ENCODE peak calls at places on chromosomes 16 and 17, in five cellular contexts. O is brain microvascular endothelial cell, Y is fibroblast of the aortic adventitia, H is neural progenitor cell, B is cardiac muscle cell. Q is an unnamed sample.

GRCh38 chr16:81238296-81239011 is at the start of gene BCO1:
- DNase-seq in Y (peak), B (peak), H (peak), O (peak), Q (no peak)

GRCh38 chr16:87363771-87364476 is 19.7 kb downstream of the FBXO31 start:
- DNase-seq in O (no peak), Y (peak), H (no peak), B (no peak), Q (no peak)

GRCh38 chr16:30087181-30087898 is 4.4 kb downstream of the TBX6 start:
- DNase-seq in H (no peak), B (no peak), O (no peak), Y (no peak), Q (no peak)

GRCh38 chr16:19094542-19095365 is 19.0 kb upstream of the ITPRIPL2 start:
- DNase-seq in H (no peak), B (no peak), O (no peak), Y (no peak), Q (peak)

GRCh38 chr17:47727704-47728036 is 5.4 kb upstream of the TBX21 start:
- DNase-seq in Y (no peak), O (no peak), B (no peak), H (no peak), Q (no peak)

GRCh38 chr16:22262460-22262859 is 34.7 kb upstream of the POLR3E start:
- DNase-seq in O (peak), Y (peak), H (no peak), B (no peak), Q (no peak)

GRCh38 chr17:57959929-57960328 is 4.7 kb upstream of the CUEDC1 start:
- DNase-seq in H (no peak), O (no peak), Y (no peak), B (no peak), Q (no peak)

GRCh38 chr17:74190154-74190553 is 13.3 kb upstream of the RPL38 start:
- DNase-seq in O (peak), B (peak), Y (peak), H (peak), Q (no peak)

GRCh38 chr16:73735018-73735417 is 561.6 kb upstream of the PSMD7 start:
- DNase-seq in Y (peak), O (peak), B (peak), H (no peak), Q (no peak)

GRCh38 chr16:23134274-23134673 is 15.0 kb downstream of the USP31 start:
- DNase-seq in Y (peak), B (peak), H (no peak), O (peak), Q (no peak)

GRCh38 chr16:29664133-29664912 is 1.3 kb downstream of the SPN start:
- DNase-seq in Y (no peak), H (peak), B (no peak), O (no peak), Q (no peak)

GRCh38 chr17:65137076-65137935 is at the start of gene RGS9:
- DNase-seq in O (peak), Y (peak), H (peak), B (peak), Q (peak)

GRCh38 chr17:82962163-82962720 is 117.2 kb upstream of the METRNL start:
- DNase-seq in Y (peak), O (no peak), B (peak), H (no peak), Q (no peak)

GRCh38 chr16:23518435-23518891 is 8.2 kb upstream of the GGA2 start:
- DNase-seq in B (peak), O (peak), Y (no peak), H (no peak), Q (peak)

GRCh38 chr16:81601008-81601428 is 156.4 kb downstream of the CMIP start:
- DNase-seq in H (no peak), O (peak), Y (peak), B (peak), Q (no peak)

GRCh38 chr17:52170963-52171572 is 12.6 kb upstream of the CA10 start:
- DNase-seq in Y (no peak), H (peak), B (peak), O (no peak), Q (no peak)

GRCh38 chr17:58280480-58281217 is at the start of gene MPO:
- DNase-seq in H (no peak), O (no peak), B (no peak), Y (no peak), Q (no peak)

GRCh38 chr17:30975042-30975820 is 4.4 kb downstream of the RNF135 start:
- DNase-seq in Y (no peak), O (no peak), H (no peak), B (no peak), Q (no peak)

GRCh38 chr16:81873843-81874752 is 95.0 kb downstream of the PLCG2 start:
- DNase-seq in Y (peak), H (peak), B (peak), O (peak), Q (peak)

GRCh38 chr17:56452469-56452868 is 141.0 kb upstream of the NOG start:
- DNase-seq in H (no peak), Y (no peak), B (no peak), O (no peak), Q (no peak)

GRCh38 chr17:55348749-55349354 is 72.8 kb downstream of the MMD start:
- DNase-seq in H (peak), O (peak), Y (peak), B (peak), Q (peak)

DNA sequence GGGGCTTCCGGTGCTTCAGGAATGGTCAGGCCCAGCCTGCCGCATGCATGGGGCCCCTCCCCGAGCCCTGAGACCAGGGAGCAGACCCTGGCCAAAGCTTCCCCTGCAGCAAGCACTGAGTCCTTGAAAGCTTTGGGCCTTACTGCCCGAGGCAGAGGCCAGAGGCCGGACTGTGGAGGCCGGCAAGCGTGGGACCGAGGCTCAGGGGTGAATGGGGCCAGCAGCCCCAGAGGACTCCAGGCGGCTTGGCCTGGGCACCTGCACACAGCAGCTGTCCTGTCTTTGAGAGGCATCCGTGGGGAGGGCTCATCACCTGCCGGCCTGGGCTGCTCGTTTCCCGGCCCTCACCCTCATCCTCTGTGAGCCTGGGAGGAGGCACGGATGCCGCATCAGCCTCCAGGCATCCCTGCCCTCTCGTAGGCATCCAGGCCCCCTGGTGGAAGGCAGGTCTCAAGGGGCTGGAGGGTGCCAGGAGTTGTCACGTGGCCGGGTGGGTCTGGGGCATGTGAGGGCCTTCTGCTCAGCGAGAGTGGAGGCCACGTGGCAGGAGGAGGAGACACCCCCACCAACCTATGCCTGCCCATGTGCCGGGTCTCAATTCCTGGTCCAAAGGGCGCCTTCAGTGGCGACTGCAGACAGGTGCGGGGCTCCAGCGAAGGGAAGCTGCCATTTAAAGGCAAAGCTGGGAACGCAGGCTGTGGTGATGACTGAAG is 31.4 kb downstream of the CACNA1H start:
- DNase-seq in H (no peak), B (no peak), O (no peak), Y (no peak), Q (no peak)
- TF ChIP-seq CTCF in H (no peak), B (no peak), O (peak), Y (no peak), Q (no peak)

GRCh38 chr17:7021993-7022778 is 664 bp upstream of the BCL6B start:
- DNase-seq in H (peak), O (peak), B (peak), Y (peak), Q (no peak)
- H3K4me3 ChIP-seq in H (peak), O (peak), B (no peak), Y (peak), Q (peak)

DNA sequence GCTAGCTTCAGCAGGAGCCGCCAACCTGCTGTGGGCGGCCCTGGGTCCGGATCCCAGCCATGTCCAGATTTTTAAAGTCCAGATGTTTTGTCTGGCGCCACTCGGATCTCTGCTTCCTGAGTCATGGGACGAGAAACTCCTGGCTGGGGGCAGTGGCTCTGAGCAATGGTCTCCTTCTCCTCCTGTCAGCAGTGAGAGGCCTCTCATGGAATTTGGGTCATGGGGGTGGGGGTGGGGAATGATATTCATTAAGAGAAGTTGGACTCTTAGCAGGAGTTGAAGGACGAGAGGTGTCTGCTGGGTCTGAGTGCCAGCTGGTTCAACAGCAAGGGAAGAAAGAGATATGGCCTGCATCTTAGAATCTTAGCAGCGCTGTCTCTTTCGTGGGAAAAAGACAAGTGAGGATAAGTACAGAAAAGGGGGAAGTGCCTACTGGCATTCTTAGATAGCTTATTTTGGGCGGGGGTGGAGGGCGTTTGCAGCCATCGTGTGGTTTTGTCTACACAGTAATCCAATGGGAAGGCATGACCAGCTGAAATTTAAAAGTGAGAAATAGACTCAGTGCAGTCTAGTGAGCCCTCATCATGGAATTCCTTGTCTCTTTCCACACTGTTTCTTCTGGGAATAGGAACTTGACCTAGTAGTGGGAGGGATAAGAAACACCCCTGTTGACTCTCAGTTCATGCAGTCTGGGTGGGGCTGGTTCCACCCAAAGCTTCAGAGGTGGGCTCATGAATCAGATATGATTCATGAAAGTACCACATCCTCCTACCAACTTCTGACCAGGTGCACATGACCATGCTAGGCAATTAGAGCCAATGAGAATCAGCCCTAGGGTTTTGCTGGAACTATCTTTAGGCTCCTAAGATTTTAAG is 80.5 kb downstream of the MYH13 start:
- DNase-seq in B (peak), H (no peak), Y (peak), O (no peak), Q (no peak)
- TF ChIP-seq CTCF in B (no peak), H (no peak), Y (no peak), O (no peak), Q (no peak)

GRCh38 chr17:80922580-80923160 is 69.0 kb upstream of the CHMP6 start:
- DNase-seq in B (no peak), O (no peak), Y (no peak), H (no peak), Q (no peak)
- H3K4me3 ChIP-seq in B (no peak), O (no peak), Y (no peak), H (no peak), Q (no peak)

GRCh38 chr17:27493088-27493487 is 36.8 kb downstream of the KSR1 start:
- DNase-seq in H (no peak), Y (no peak), O (no peak), B (no peak), Q (no peak)

GRCh38 chr17:27496005-27496404 is 39.8 kb downstream of the KSR1 start:
- DNase-seq in H (no peak), O (no peak), Y (no peak), B (no peak), Q (no peak)

GRCh38 chr17:27495460-27495859 is 39.2 kb downstream of the KSR1 start:
- DNase-seq in H (no peak), O (no peak), B (no peak), Y (no peak), Q (no peak)

GRCh38 chr17:27492470-27492869 is 36.2 kb downstream of the KSR1 start:
- DNase-seq in H (no peak), B (no peak), Y (no peak), O (no peak), Q (no peak)

DNA sequence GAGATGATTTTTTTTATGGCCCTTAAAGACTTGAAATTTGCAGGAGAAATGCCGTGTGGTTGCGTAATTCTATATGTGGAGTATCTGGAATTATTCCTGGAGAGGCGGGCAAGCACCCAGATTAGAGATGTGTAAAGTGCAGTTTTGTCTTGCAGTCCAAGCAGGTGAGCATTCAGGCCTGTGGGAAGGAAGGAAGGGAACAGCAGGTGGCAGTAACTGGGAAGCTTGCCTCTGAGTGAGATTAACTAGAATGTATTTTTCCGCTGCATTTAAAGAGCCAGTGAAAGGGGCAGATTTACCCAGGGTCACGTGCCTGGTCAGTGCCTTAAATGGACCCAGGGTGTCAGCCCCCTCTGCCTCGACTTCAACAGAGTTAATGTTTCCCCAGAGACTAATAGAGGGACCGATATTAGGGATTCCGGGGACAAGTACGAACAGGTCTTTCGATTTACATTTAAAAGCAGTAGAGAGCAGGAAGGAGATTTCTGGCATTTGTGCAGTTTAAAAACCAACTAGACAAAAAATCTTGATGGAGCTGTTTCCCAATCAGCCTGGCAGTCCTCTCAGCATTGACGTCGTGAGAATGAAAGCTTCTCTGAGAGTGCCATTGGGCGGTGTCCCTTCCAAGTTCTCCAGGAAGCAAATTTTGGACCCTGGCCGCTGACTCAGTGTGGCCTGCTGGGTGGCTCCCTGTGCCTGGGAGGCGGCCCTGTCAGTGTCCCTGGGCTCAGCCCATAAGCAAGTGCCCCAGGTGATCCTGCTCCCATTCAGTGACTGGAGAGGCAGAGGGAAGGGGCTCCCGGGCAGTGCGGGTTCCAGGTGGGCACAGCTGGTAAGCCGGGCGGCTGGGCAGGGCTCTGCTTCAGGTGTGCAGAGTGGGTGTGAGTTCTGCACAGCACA is 38.2 kb downstream of the KSR1 start:
- DNase-seq in B (peak), Y (peak), O (no peak), H (peak), Q (no peak)
- TF ChIP-seq CTCF in B (peak), Y (peak), O (peak), H (peak), Q (no peak)

GRCh38 chr16:3088450-3088849 is 10.6 kb downstream of the ZSCAN10 start:
- DNase-seq in H (no peak), O (no peak), B (no peak), Y (no peak), Q (no peak)

GRCh38 chr16:3086596-3087242 is 12.4 kb downstream of the ZSCAN10 start:
- DNase-seq in H (no peak), O (no peak), B (peak), Y (no peak), Q (no peak)

GRCh38 chr16:3087243-3087791 is 11.8 kb downstream of the ZSCAN10 start:
- DNase-seq in H (peak), Y (no peak), O (no peak), B (peak), Q (no peak)

GRCh38 chr16:3088925-3089716 is 10.0 kb downstream of the ZSCAN10 start:
- DNase-seq in B (no peak), O (no peak), H (no peak), Y (no peak), Q (no peak)

DNA sequence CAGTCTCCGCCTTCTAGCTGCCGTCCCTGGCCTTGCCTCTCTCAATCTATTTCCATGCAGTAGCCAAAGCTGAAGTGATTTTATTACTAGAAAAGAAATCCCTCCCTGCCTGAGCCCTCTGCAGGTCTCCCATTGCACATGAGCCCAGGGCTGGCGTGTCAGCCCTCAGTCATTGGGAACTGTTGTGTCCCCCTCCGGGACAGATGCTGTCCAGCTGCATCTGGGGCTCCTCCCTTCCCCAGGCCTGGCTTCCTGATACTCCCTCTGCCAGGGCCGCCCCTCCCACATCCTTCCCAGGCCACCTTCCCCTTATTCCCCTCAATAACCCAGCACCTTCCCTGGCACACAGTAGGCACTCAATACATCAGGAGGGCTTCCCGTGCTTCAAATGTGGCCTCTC is 11.3 kb downstream of the ZSCAN10 start:
- DNase-seq in Y (no peak), O (no peak), B (no peak), H (no peak), Q (no peak)
- H3K4me3 ChIP-seq in Y (no peak), O (no peak), B (no peak), H (no peak), Q (no peak)

Q was measured in GM12864.